ENCODE peak calls at places on chromosome 1, in seven cellular contexts. One of them, this sample, is unnamed.
A peak's percentile ranks its signal among the peaks of the same experiment; 100 is the strongest.

GRCh38 chr1:165717918-165718515 is 19.7 kb upstream of the ALDH9A1 start:
- DNase-seq in uterus: no peak
- DNase-seq in BE2C: peak; percentile 59
- DNase-seq in small intestine: peak; percentile 73
- DNase-seq in epithelial cell of esophagus: peak; percentile 68
- DNase-seq in heart left ventricle: no peak
- DNase-seq in transverse colon: peak; percentile 60
- DNase-seq in this sample: no peak

GRCh38 chr1:150973826-150974579 is 632 bp downstream of the CERS2 start:
- DNase-seq in transverse colon: peak; percentile 56
- DNase-seq in small intestine: peak; percentile 51
- DNase-seq in epithelial cell of esophagus: peak; percentile 63
- DNase-seq in heart left ventricle: peak; percentile 81
- DNase-seq in uterus: peak; percentile 45
- DNase-seq in BE2C: peak; percentile 36
- DNase-seq in this sample: no peak

GRCh38 chr1:19776287-19776686 is 23.4 kb downstream of the TMCO4 start:
- DNase-seq in epithelial cell of esophagus: no peak
- DNase-seq in small intestine: no peak
- DNase-seq in BE2C: no peak
- DNase-seq in transverse colon: no peak
- DNase-seq in heart left ventricle: no peak
- DNase-seq in uterus: no peak
- DNase-seq in this sample: no peak

GRCh38 chr1:202011994-202012393 is 1.6 kb downstream of the ELF3 start:
- DNase-seq in transverse colon: peak; percentile 38
- DNase-seq in heart left ventricle: no peak
- DNase-seq in small intestine: peak; percentile 51
- DNase-seq in uterus: no peak
- DNase-seq in epithelial cell of esophagus: no peak
- DNase-seq in BE2C: no peak
- DNase-seq in this sample: no peak

GRCh38 chr1:98276514-98276913 is 355.7 kb upstream of the DPYD start:
- DNase-seq in epithelial cell of esophagus: no peak
- DNase-seq in small intestine: no peak
- DNase-seq in BE2C: no peak
- DNase-seq in transverse colon: no peak
- DNase-seq in heart left ventricle: no peak
- DNase-seq in uterus: no peak
- DNase-seq in this sample: no peak

GRCh38 chr1:247064309-247064708 is 14.3 kb downstream of the ZNF670 start:
- DNase-seq in small intestine: no peak
- DNase-seq in BE2C: no peak
- DNase-seq in heart left ventricle: no peak
- DNase-seq in uterus: no peak
- DNase-seq in epithelial cell of esophagus: no peak
- DNase-seq in transverse colon: no peak
- DNase-seq in this sample: no peak

GRCh38 chr1:80251591-80251990 is 1245.1 kb upstream of the ADGRL4 start:
- DNase-seq in transverse colon: no peak
- DNase-seq in small intestine: no peak
- DNase-seq in uterus: no peak
- DNase-seq in epithelial cell of esophagus: no peak
- DNase-seq in heart left ventricle: no peak
- DNase-seq in BE2C: no peak
- DNase-seq in this sample: no peak

GRCh38 chr1:54017979-54018378 is at the start of gene LDLRAD1:
- DNase-seq in heart left ventricle: no peak
- DNase-seq in BE2C: no peak
- DNase-seq in transverse colon: peak; percentile 45
- DNase-seq in epithelial cell of esophagus: no peak
- DNase-seq in small intestine: peak; percentile 29
- DNase-seq in uterus: no peak
- DNase-seq in this sample: no peak

GRCh38 chr1:238152119-238152518 is 261.4 kb upstream of the ZP4 start:
- DNase-seq in small intestine: no peak
- DNase-seq in BE2C: no peak
- DNase-seq in heart left ventricle: no peak
- DNase-seq in uterus: no peak
- DNase-seq in epithelial cell of esophagus: peak; percentile 39
- DNase-seq in transverse colon: no peak
- DNase-seq in this sample: no peak

GRCh38 chr1:164950453-164951052 is 391.6 kb downstream of the PBX1 start:
- DNase-seq in transverse colon: no peak
- DNase-seq in uterus: peak; percentile 55
- DNase-seq in BE2C: no peak
- DNase-seq in heart left ventricle: no peak
- DNase-seq in small intestine: no peak
- DNase-seq in epithelial cell of esophagus: peak; percentile 13
- DNase-seq in this sample: no peak

GRCh38 chr1:202160377-202160940 is at the start of gene PTPN7:
- DNase-seq in uterus: no peak
- DNase-seq in epithelial cell of esophagus: peak; percentile 16
- DNase-seq in small intestine: no peak
- DNase-seq in heart left ventricle: peak; percentile 81
- DNase-seq in transverse colon: peak; percentile 61
- DNase-seq in BE2C: no peak
- DNase-seq in this sample: no peak

GRCh38 chr1:55955237-55955636 is 624.1 kb downstream of the PLPP3 start:
- DNase-seq in epithelial cell of esophagus: peak; percentile 9
- DNase-seq in heart left ventricle: no peak
- DNase-seq in BE2C: no peak
- DNase-seq in small intestine: no peak
- DNase-seq in transverse colon: no peak
- DNase-seq in uterus: no peak
- DNase-seq in this sample: no peak

GRCh38 chr1:242056988-242057744 is 58.3 kb upstream of the MAP1LC3C start:
- DNase-seq in heart left ventricle: no peak
- DNase-seq in uterus: no peak
- DNase-seq in BE2C: no peak
- DNase-seq in transverse colon: no peak
- DNase-seq in small intestine: no peak
- DNase-seq in epithelial cell of esophagus: no peak
- DNase-seq in this sample: no peak

GRCh38 chr1:114075546-114076249 is 78.0 kb downstream of the SYT6 start:
- DNase-seq in small intestine: no peak
- DNase-seq in BE2C: no peak
- DNase-seq in epithelial cell of esophagus: no peak
- DNase-seq in uterus: no peak
- DNase-seq in transverse colon: no peak
- DNase-seq in heart left ventricle: no peak
- DNase-seq in this sample: no peak

GRCh38 chr1:170663441-170664282 is at the start of gene PRRX1:
- DNase-seq in heart left ventricle: no peak
- DNase-seq in epithelial cell of esophagus: no peak
- DNase-seq in small intestine: no peak
- DNase-seq in uterus: peak; percentile 70
- DNase-seq in transverse colon: no peak
- DNase-seq in BE2C: no peak
- DNase-seq in this sample: no peak

GRCh38 chr1:170664828-170665617 is 1.1 kb downstream of the PRRX1 start:
- DNase-seq in epithelial cell of esophagus: peak; percentile 18
- DNase-seq in transverse colon: peak; percentile 34
- DNase-seq in BE2C: no peak
- DNase-seq in uterus: peak; percentile 48
- DNase-seq in small intestine: peak; percentile 1
- DNase-seq in heart left ventricle: peak; percentile 75
- DNase-seq in this sample: no peak

GRCh38 chr1:170666661-170667060 is 2.7 kb downstream of the PRRX1 start:
- DNase-seq in transverse colon: no peak
- DNase-seq in epithelial cell of esophagus: no peak
- DNase-seq in small intestine: no peak
- DNase-seq in BE2C: no peak
- DNase-seq in heart left ventricle: no peak
- DNase-seq in uterus: peak; percentile 41
- DNase-seq in this sample: no peak

GRCh38 chr1:170664283-170664827 is 424 bp downstream of the PRRX1 start:
- DNase-seq in BE2C: no peak
- DNase-seq in small intestine: no peak
- DNase-seq in heart left ventricle: peak; percentile 73
- DNase-seq in uterus: peak; percentile 45
- DNase-seq in transverse colon: peak; percentile 32
- DNase-seq in epithelial cell of esophagus: no peak
- DNase-seq in this sample: no peak

GRCh38 chr1:170665625-170666024 is 1.7 kb downstream of the PRRX1 start:
- DNase-seq in heart left ventricle: peak; percentile 62
- DNase-seq in BE2C: no peak
- DNase-seq in epithelial cell of esophagus: no peak
- DNase-seq in uterus: peak; percentile 49
- DNase-seq in transverse colon: no peak
- DNase-seq in small intestine: no peak
- DNase-seq in this sample: no peak
- H3K4me3 ChIP-seq in heart left ventricle: peak overlapping the region; percentile 85
- H3K4me3 ChIP-seq in BE2C: no peak overlapping the region
- H3K4me3 ChIP-seq in epithelial cell of esophagus: no peak overlapping the region
- H3K4me3 ChIP-seq in uterus: peak overlapping the region; percentile 88
- H3K4me3 ChIP-seq in transverse colon: no peak overlapping the region
- H3K4me3 ChIP-seq in small intestine: no peak overlapping the region
- H3K4me3 ChIP-seq in this sample: peak overlapping the region; percentile 87

GRCh38 chr1:26724938-26725337 is 29.1 kb downstream of the ARID1A start:
- DNase-seq in transverse colon: no peak
- DNase-seq in heart left ventricle: no peak
- DNase-seq in epithelial cell of esophagus: no peak
- DNase-seq in BE2C: no peak
- DNase-seq in uterus: no peak
- DNase-seq in small intestine: no peak
- DNase-seq in this sample: no peak

GRCh38 chr1:26724118-26724517 is 28.3 kb downstream of the ARID1A start:
- DNase-seq in transverse colon: no peak
- DNase-seq in BE2C: no peak
- DNase-seq in heart left ventricle: no peak
- DNase-seq in epithelial cell of esophagus: no peak
- DNase-seq in uterus: no peak
- DNase-seq in small intestine: no peak
- DNase-seq in this sample: no peak

GRCh38 chr1:26726784-26727183 is 31.0 kb downstream of the ARID1A start:
- DNase-seq in epithelial cell of esophagus: no peak
- DNase-seq in uterus: no peak
- DNase-seq in small intestine: no peak
- DNase-seq in heart left ventricle: no peak
- DNase-seq in BE2C: no peak
- DNase-seq in transverse colon: no peak
- DNase-seq in this sample: no peak

GRCh38 chr1:26721669-26722355 is 26.0 kb downstream of the ARID1A start:
- DNase-seq in uterus: no peak
- DNase-seq in heart left ventricle: no peak
- DNase-seq in BE2C: no peak
- DNase-seq in small intestine: no peak
- DNase-seq in transverse colon: no peak
- DNase-seq in epithelial cell of esophagus: no peak
- DNase-seq in this sample: no peak

DNA sequence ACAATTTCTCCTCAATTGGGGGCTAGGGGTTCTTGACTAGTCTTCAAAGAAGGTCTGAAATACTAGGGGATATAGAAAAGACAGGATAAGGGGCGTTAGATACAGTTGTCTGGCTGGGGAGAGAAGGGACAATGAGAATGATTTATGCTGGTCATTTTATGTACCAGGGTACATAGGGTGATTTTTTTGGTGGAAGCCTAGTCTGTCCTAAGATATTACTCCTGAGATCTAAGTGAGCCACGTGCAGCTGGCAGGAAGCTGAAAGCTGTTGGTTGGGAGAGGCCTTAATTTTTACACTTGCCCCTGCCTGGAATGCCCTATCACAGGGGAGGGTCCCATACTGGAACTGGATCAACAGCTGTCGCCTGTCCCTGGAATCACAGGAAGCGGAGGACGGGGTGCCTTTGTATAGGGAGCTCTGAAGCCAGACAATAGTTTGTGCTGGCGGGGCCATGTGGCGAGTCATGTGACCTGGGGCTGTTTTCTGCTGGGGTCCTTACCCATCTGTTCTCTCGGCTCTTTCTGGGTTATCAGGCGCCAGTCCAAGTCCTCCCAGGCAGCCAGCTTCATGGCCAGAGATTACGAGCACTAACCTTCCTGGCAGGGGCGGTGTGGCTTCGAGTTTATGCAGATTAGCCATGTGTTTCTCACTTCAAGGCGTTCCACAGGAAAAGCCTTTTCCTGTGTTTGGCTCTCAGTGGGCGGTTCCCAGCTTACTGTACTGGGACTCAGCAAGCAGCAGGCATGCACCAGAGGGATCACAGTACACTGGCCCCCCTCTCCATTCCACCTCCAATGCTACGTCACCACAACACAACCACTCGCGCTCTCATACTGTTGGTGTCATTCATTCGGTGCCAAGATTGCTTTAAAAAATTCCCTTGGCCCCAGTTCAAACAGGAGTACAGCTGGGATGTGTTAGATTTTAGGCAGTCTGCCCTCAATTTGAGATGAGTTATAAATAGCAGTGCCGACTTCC is 27.5 kb downstream of the ARID1A start:
- DNase-seq in BE2C: peak; percentile 87
- DNase-seq in uterus: peak; percentile 82
- DNase-seq in transverse colon: peak; percentile 84
- DNase-seq in heart left ventricle: peak; percentile 84
- DNase-seq in small intestine: peak; percentile 89
- DNase-seq in epithelial cell of esophagus: peak; percentile 88
- DNase-seq in this sample: peak; percentile 95
- H3K4me3 ChIP-seq in BE2C: peak overlapping the region; percentile 44
- H3K4me3 ChIP-seq in uterus: no peak overlapping the region
- H3K4me3 ChIP-seq in transverse colon: no peak overlapping the region
- H3K4me3 ChIP-seq in heart left ventricle: peak overlapping the region; percentile 7
- H3K4me3 ChIP-seq in small intestine: no peak overlapping the region
- H3K4me3 ChIP-seq in epithelial cell of esophagus: no peak overlapping the region
- H3K4me3 ChIP-seq in this sample: no peak overlapping the region

GRCh38 chr1:70706381-70707173 is 295.5 kb downstream of the CTH start:
- DNase-seq in transverse colon: no peak
- DNase-seq in BE2C: no peak
- DNase-seq in epithelial cell of esophagus: no peak
- DNase-seq in small intestine: no peak
- DNase-seq in heart left ventricle: peak; percentile 52
- DNase-seq in uterus: no peak
- DNase-seq in this sample: no peak
- H3K4me3 ChIP-seq in transverse colon: peak overlapping the region; percentile 31
- H3K4me3 ChIP-seq in BE2C: no peak overlapping the region
- H3K4me3 ChIP-seq in epithelial cell of esophagus: peak overlapping the region; percentile 18
- H3K4me3 ChIP-seq in small intestine: no peak overlapping the region
- H3K4me3 ChIP-seq in heart left ventricle: peak overlapping the region; percentile 43
- H3K4me3 ChIP-seq in uterus: peak overlapping the region; percentile 27
- H3K4me3 ChIP-seq in this sample: peak overlapping the region; percentile 36

GRCh38 chr1:47533176-47534039 is 95.6 kb downstream of the FOXD2 start:
- DNase-seq in transverse colon: peak; percentile 34
- DNase-seq in heart left ventricle: peak; percentile 75
- DNase-seq in uterus: peak; percentile 60
- DNase-seq in small intestine: peak; percentile 42
- DNase-seq in BE2C: peak; percentile 50
- DNase-seq in epithelial cell of esophagus: peak; percentile 17
- DNase-seq in this sample: no peak

GRCh38 chr1:47534040-47534328 is 96.1 kb downstream of the FOXD2 start:
- DNase-seq in heart left ventricle: no peak
- DNase-seq in BE2C: no peak
- DNase-seq in small intestine: no peak
- DNase-seq in transverse colon: no peak
- DNase-seq in epithelial cell of esophagus: no peak
- DNase-seq in uterus: no peak
- DNase-seq in this sample: no peak

GRCh38 chr1:47529520-47530098 is 91.8 kb downstream of the FOXD2 start:
- DNase-seq in BE2C: no peak
- DNase-seq in uterus: no peak
- DNase-seq in heart left ventricle: no peak
- DNase-seq in transverse colon: no peak
- DNase-seq in epithelial cell of esophagus: no peak
- DNase-seq in small intestine: peak; percentile 29
- DNase-seq in this sample: no peak

GRCh38 chr1:47534417-47534816 is 96.6 kb downstream of the FOXD2 start:
- DNase-seq in epithelial cell of esophagus: no peak
- DNase-seq in BE2C: no peak
- DNase-seq in transverse colon: no peak
- DNase-seq in uterus: no peak
- DNase-seq in heart left ventricle: no peak
- DNase-seq in small intestine: no peak
- DNase-seq in this sample: no peak

GRCh38 chr1:47532831-47533175 is 95.0 kb downstream of the FOXD2 start:
- DNase-seq in heart left ventricle: no peak
- DNase-seq in transverse colon: no peak
- DNase-seq in BE2C: no peak
- DNase-seq in epithelial cell of esophagus: no peak
- DNase-seq in small intestine: no peak
- DNase-seq in uterus: no peak
- DNase-seq in this sample: no peak
- H3K4me3 ChIP-seq in heart left ventricle: peak overlapping the region; percentile 51
- H3K4me3 ChIP-seq in transverse colon: peak overlapping the region; percentile 45
- H3K4me3 ChIP-seq in BE2C: peak overlapping the region; percentile 35
- H3K4me3 ChIP-seq in epithelial cell of esophagus: no peak overlapping the region
- H3K4me3 ChIP-seq in small intestine: peak overlapping the region; percentile 34
- H3K4me3 ChIP-seq in uterus: peak overlapping the region; percentile 26
- H3K4me3 ChIP-seq in this sample: peak overlapping the region; percentile 40